ENCODE peak calls at places on chromosomes 6 and 20, in ten cellular contexts. T is AG04450, Z is neural progenitor cell, M is IMR-90, J is lower leg skin, V is ovary, K is SK-N-SH, L is retinal pigment epithelial cell, A is mucosa of descending colon, R is tibial artery. N is an unnamed sample.
A peak's percentile ranks its signal among the peaks of the same experiment; 100 is the strongest.

GRCh38 chr6:79570129-79570801 is 33.0 kb upstream of the LCA5 start:
- DNase-seq in R (no peak), L (peak; percentile 42), K (peak; percentile 5), T (no peak), A (peak; percentile 68), Z (no peak), V (no peak), J (no peak), M (peak; percentile 72), N (no peak)

GRCh38 chr6:82113231-82113630 is 134.3 kb downstream of the IBTK start:
- DNase-seq in L (no peak), R (no peak), J (no peak), M (no peak), V (no peak), Z (no peak), A (no peak), K (no peak), T (no peak), N (no peak)

GRCh38 chr6:41976794-41977484 is 35.3 kb upstream of the CCND3 start:
- DNase-seq in V (no peak), J (no peak), T (peak; percentile 44), Z (no peak), K (no peak), R (no peak), M (peak; percentile 85), A (no peak), L (peak; percentile 15), N (no peak)

GRCh38 chr6:131924881-131925474 is 26.2 kb downstream of the CCN2 start:
- DNase-seq in M (peak; percentile 66), R (no peak), L (peak; percentile 17), Z (peak; percentile 62), A (no peak), J (no peak), V (no peak), K (no peak), T (peak; percentile 24), N (no peak)

GRCh38 chr20:31587545-31588389 is 17.3 kb upstream of the ID1 start:
- DNase-seq in R (no peak), M (no peak), Z (peak; percentile 47), J (no peak), L (no peak), A (peak; percentile 70), K (peak; percentile 77), V (peak; percentile 66), T (no peak), N (no peak)

GRCh38 chr6:149857541-149857940 is 6.6 kb downstream of the LRP11 start:
- DNase-seq in T (no peak), R (no peak), L (no peak), J (no peak), V (no peak), Z (no peak), M (no peak), A (no peak), K (no peak), N (no peak)

GRCh38 chr6:40336296-40336695 is 250.9 kb downstream of the LRFN2 start:
- DNase-seq in L (no peak), M (no peak), J (no peak), K (no peak), V (no peak), T (no peak), R (no peak), A (no peak), Z (no peak), N (no peak)

GRCh38 chr6:21900730-21901129 is 307.2 kb downstream of the SOX4 start:
- DNase-seq in J (no peak), M (peak; percentile 90), A (no peak), V (no peak), R (no peak), Z (no peak), T (no peak), K (no peak), L (no peak), N (no peak)

GRCh38 chr6:133843098-133843497 is 45.8 kb upstream of the TCF21 start:
- DNase-seq in R (no peak), L (no peak), J (no peak), V (no peak), A (no peak), Z (no peak), T (no peak), K (no peak), M (no peak), N (no peak)

GRCh38 chr6:166365806-166366205 is 16.9 kb downstream of the MPC1 start:
- DNase-seq in T (no peak), K (no peak), M (peak; percentile 43), J (no peak), R (no peak), Z (peak; percentile 35), A (no peak), L (no peak), V (no peak), N (no peak)

GRCh38 chr6:161327360-161327953 is 53.6 kb upstream of the AGPAT4 start:
- DNase-seq in R (no peak), Z (peak; percentile 28), V (no peak), M (no peak), K (no peak), A (no peak), J (no peak), T (no peak), L (no peak), N (no peak)

GRCh38 chr6:52522655-52523054 is 54.2 kb downstream of the TRAM2 start:
- DNase-seq in V (no peak), M (peak; percentile 51), K (no peak), Z (no peak), R (no peak), A (no peak), L (no peak), J (no peak), T (no peak), N (no peak)

GRCh38 chr20:35232575-35232974 is 6.1 kb downstream of the MMP24 start:
- DNase-seq in T (peak; percentile 11), J (no peak), L (peak; percentile 35), M (peak; percentile 75), A (no peak), R (no peak), V (no peak), K (no peak), Z (no peak), N (no peak)

GRCh38 chr6:41336824-41337223 is 1.4 kb downstream of the NCR2 start:
- DNase-seq in T (no peak), R (no peak), Z (no peak), J (no peak), K (peak; percentile 77), A (no peak), L (no peak), V (no peak), M (no peak), N (no peak)

GRCh38 chr6:1604347-1604990 is 5.2 kb upstream of the FOXC1 start:
- DNase-seq in J (no peak), R (peak; percentile 57), Z (peak; percentile 94), A (peak; percentile 71), M (peak; percentile 36), V (peak; percentile 78), L (no peak), T (no peak), K (peak; percentile 94), N (no peak)

GRCh38 chr20:48265791-48266190 is 480.5 kb upstream of the SULF2 start:
- DNase-seq in L (no peak), R (no peak), T (no peak), M (no peak), V (no peak), A (no peak), J (peak; percentile 72), K (no peak), Z (no peak), N (no peak)

GRCh38 chr20:63330940-63331339 is 30.2 kb downstream of the CHRNA4 start:
- DNase-seq in K (no peak), M (no peak), T (no peak), V (no peak), R (no peak), J (no peak), Z (peak; percentile 62), A (no peak), L (no peak), N (no peak)

GRCh38 chr20:61712632-61713031 is 353.0 kb downstream of the TAF4 start:
- DNase-seq in T (no peak), M (no peak), L (no peak), Z (no peak), J (no peak), R (no peak), V (no peak), A (no peak), K (no peak), N (no peak)
- H3K4me3 ChIP-seq in T (no peak overlapping the region), M (no peak overlapping the region), L (no peak overlapping the region), Z (no peak overlapping the region), J (no peak overlapping the region), R (no peak overlapping the region), V (no peak overlapping the region), A (no peak overlapping the region), K (no peak overlapping the region), N (no peak overlapping the region)

GRCh38 chr20:52105573-52106422 is 85.8 kb downstream of the ZFP64 start:
- DNase-seq in V (no peak), T (no peak), L (no peak), A (peak; percentile 33), Z (peak; percentile 88), J (peak; percentile 88), R (no peak), K (no peak), M (peak; percentile 23), N (no peak)
- TF ChIP-seq CTCF in V (no peak), T (peak; percentile 43), L (peak; percentile 61), A (no peak), Z (peak; percentile 62), J (no peak), R (no peak), K (no peak), M (peak; percentile 25), N (no peak)

DNA sequence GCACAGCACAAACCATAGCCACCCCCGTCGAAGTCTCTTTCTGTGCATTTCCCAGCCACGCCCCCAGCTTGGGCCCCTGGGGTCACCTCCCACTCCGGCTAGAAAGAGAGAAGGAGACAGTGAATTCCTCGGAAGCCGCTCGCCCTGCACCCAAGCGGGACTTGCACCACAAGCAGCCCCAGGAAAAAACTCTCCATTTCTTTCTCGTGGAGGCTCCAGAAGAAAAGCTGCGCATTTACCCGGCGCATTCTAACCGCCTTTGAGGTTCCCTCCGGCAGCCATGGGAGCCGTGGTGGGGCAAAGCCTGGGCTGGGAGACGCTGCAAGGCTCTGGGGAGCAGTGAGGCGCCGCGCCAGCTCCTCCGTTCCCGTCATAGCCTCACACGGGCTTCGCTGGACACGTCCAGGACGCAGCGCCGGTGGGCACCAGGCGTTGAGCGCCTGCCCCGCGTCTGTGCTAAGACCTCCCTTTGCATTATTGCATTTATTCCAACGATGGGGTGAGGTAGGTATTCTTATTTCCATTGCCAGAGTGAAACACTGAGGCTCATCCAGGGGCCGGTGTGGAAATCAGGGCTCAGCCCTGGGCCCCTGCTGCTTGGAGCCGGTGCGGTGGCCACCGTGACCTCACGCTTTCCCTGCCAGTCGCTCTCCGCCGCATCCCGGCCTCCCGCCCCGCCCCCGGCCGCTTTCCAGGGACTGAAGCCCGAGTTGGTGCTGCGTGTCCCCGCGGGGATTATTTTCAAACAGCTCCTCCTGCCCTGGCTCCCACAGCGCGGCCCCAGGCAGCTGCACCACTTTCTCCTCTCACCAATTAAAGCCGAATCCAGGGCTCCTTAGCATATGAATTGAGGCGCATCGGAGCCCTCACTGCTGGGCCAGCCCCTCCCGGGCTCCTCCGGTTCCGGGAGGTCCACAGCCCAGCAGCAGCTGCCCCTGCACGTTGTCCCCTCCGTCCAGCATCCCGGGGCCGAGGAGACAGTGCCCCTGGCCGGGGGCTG is 148.3 kb upstream of the AFDN start:
- DNase-seq in K (peak; percentile 76), L (no peak), M (no peak), A (peak; percentile 51), T (no peak), J (no peak), V (peak; percentile 70), Z (peak; percentile 87), R (no peak), N (no peak)
- H3K4me3 ChIP-seq in K (peak overlapping the region; percentile 19), L (peak overlapping the region; percentile 54), M (no peak overlapping the region), A (no peak overlapping the region), T (no peak overlapping the region), J (no peak overlapping the region), V (peak overlapping the region; percentile 29), Z (peak overlapping the region; percentile 64), R (peak overlapping the region; percentile 18), N (peak overlapping the region; percentile 62)

GRCh38 chr6:32113386-32114352 is 4.5 kb upstream of the TNXB start:
- DNase-seq in A (peak; percentile 60), Z (peak; percentile 65), V (peak; percentile 97), J (peak; percentile 93), M (peak; percentile 94), L (peak; percentile 48), T (peak; percentile 81), K (peak; percentile 53), R (peak; percentile 92), N (peak; percentile 86)
- TF ChIP-seq CTCF in A (no peak), Z (peak; percentile 20), V (peak; percentile 83), J (peak; percentile 42), M (peak; percentile 78), L (peak; percentile 47), T (peak; percentile 60), K (peak; percentile 56), R (peak; percentile 66), N (peak; percentile 43)